ENCODE peak calls at places on chromosomes 5 and 9, in seven cellular contexts. X, J, L, G, D, A and O are unnamed samples.

GRCh38 chr5:96565843-96566242 is 96.3 kb upstream of the CAST start:
- DNase-seq in X (no peak), D (peak; percentile 33), J (no peak), L (no peak), G (no peak), A (no peak), O (no peak)

GRCh38 chr9:32378993-32379729 is 5.3 kb upstream of the ACO1 start:
- DNase-seq in D (peak; percentile 69), G (peak; percentile 44), L (no peak), J (peak; percentile 67), A (peak; percentile 85), X (peak; percentile 36), O (peak; percentile 86)

GRCh38 chr5:118653926-118654325 is 334.4 kb downstream of the DTWD2 start:
- DNase-seq in J (no peak), A (no peak), X (no peak), L (no peak), D (no peak), G (no peak), O (no peak)

GRCh38 chr5:58999804-59000595 is 417.1 kb downstream of the RAB3C start:
- DNase-seq in D (peak; percentile 8), L (peak; percentile 61), G (no peak), A (no peak), J (peak; percentile 6), X (peak; percentile 26), O (no peak)

GRCh38 chr5:122030251-122030650 is 47.8 kb downstream of the LOX start:
- DNase-seq in X (no peak), J (no peak), G (no peak), L (no peak), D (no peak), A (peak; percentile 27), O (no peak)

GRCh38 chr9:34717996-34718614 is 8.2 kb upstream of the CCL21 start:
- DNase-seq in D (no peak), G (no peak), X (no peak), J (no peak), A (no peak), L (no peak), O (no peak)

GRCh38 chr5:68405026-68405684 is 189.6 kb downstream of the PIK3R1 start:
- DNase-seq in L (no peak), J (no peak), A (no peak), G (no peak), D (no peak), X (peak; percentile 68), O (no peak)

GRCh38 chr5:169706758-169707450 is 69.8 kb downstream of the DOCK2 start:
- DNase-seq in J (no peak), L (no peak), X (no peak), A (no peak), G (no peak), D (no peak), O (no peak)

GRCh38 chr9:133127340-133127981 is 6.4 kb upstream of the RALGDS start:
- DNase-seq in G (no peak), A (no peak), L (no peak), J (peak; percentile 50), X (no peak), D (no peak), O (no peak)

GRCh38 chr5:11527994-11528393 is 376.3 kb downstream of the CTNND2 start:
- DNase-seq in A (no peak), X (no peak), D (no peak), L (no peak), G (no peak), J (no peak), O (no peak)

GRCh38 chr5:154653764-154654483 is 101.3 kb upstream of the LARP1 start:
- DNase-seq in A (no peak), J (no peak), G (no peak), D (peak; percentile 80), X (peak; percentile 99), L (no peak), O (no peak)

GRCh38 chr5:142860291-142860690 is 90.1 kb downstream of the ARHGAP26 start:
- DNase-seq in D (no peak), G (no peak), L (no peak), A (no peak), J (no peak), X (no peak), O (no peak)

GRCh38 chr5:176394881-176395675 is 6.5 kb downstream of the HIGD2A start:
- DNase-seq in J (no peak), L (no peak), D (no peak), X (no peak), A (no peak), G (no peak), O (no peak)

GRCh38 chr5:170769898-170770416 is 13.6 kb upstream of the GABRP start:
- DNase-seq in G (no peak), X (peak; percentile 16), L (no peak), A (no peak), J (no peak), D (no peak), O (no peak)

GRCh38 chr5:107674655-107675054 is 3.9 kb upstream of the EFNA5 start:
- DNase-seq in G (no peak), L (no peak), X (no peak), J (no peak), D (no peak), A (no peak), O (no peak)

GRCh38 chr9:79745752-79746336 is 174.1 kb downstream of the TLE4 start:
- DNase-seq in J (no peak), A (no peak), G (no peak), X (no peak), L (no peak), D (no peak), O (no peak)

GRCh38 chr9:132579427-132579798 is 3.0 kb upstream of the BARHL1 start:
- DNase-seq in G (no peak), A (no peak), J (no peak), D (no peak), X (no peak), L (no peak), O (no peak)

GRCh38 chr5:127934791-127935256 is 148.7 kb upstream of the SLC12A2 start:
- DNase-seq in A (peak; percentile 97), G (no peak), J (peak; percentile 94), X (no peak), D (no peak), L (no peak), O (no peak)

GRCh38 chr9:18542837-18543405 is 69.0 kb downstream of the ADAMTSL1 start:
- DNase-seq in D (peak; percentile 19), J (no peak), G (no peak), A (no peak), X (no peak), L (no peak), O (no peak)

GRCh38 chr9:18539203-18539602 is 65.2 kb downstream of the ADAMTSL1 start:
- DNase-seq in D (no peak), G (no peak), X (no peak), A (peak; percentile 6), L (no peak), J (no peak), O (no peak)

GRCh38 chr9:18548456-18548855 is 74.5 kb downstream of the ADAMTSL1 start:
- DNase-seq in X (no peak), A (no peak), L (no peak), D (no peak), G (no peak), J (no peak), O (no peak)

GRCh38 chr9:18544456-18544855 is 70.5 kb downstream of the ADAMTSL1 start:
- DNase-seq in A (no peak), D (no peak), G (no peak), L (no peak), X (no peak), J (no peak), O (no peak)

DNA sequence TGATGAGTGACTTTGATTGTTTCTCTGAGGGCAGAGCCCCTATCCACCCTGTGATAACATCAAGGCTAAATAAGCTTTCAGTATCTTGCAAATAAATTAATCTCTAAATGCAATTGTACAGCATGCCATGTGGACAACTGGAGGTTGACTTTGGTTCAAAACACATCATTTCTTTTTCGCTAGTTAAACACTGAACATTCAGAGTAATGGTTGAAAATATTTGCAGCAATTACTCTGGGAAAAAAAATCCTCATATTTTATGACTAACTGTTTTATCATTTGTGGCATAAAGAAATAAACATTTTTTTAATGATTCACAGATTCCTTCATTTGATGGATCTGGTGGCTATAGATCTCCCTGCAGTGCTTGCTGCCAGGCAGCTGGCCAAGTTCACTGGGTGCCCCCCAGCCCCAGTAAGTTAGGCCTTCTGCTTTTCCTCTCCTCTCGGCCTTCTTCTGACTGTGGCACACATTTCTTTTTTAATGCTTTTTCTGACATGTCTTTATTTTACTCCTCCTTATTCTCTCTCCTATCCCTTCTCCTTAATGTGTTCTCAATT is 69.5 kb downstream of the ADAMTSL1 start:
- DNase-seq in X (no peak), A (no peak), D (peak; percentile 49), L (no peak), J (no peak), G (no peak), O (no peak)
- TF ChIP-seq JUND in X (no peak), A (no peak), D (peak; percentile 97), L (no peak), J (no peak), G (no peak), O (no peak)

DNA sequence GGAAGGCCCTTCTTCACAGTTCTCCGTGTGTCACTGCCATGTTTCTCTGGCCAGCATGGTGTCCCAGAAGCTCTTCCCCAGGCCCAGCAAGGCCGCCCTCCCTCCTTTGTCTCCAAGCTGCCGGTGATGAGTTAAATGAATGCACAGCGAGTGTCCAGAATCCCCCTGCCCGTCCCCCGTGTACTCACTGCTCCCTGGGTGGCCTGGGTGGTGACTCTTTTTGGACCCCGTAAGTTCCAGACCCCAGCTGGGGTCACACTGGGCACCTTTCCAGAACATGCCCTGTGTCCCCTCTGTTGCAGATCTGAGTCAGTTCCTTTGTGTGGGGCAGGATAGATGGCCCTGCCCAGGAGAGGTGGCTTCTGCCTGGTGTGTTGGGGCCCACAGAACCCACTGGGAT is 95.0 kb downstream of the MRPL36 start:
- DNase-seq in G (no peak), A (no peak), L (peak; percentile 22), D (no peak), J (no peak), X (no peak), O (no peak)
- TF ChIP-seq JUND in G (no peak), A (no peak), L (no peak), D (no peak), J (no peak), X (no peak), O (no peak)

GRCh38 chr5:172898513-172899369 is 60.5 kb upstream of the RPL26L1 start:
- DNase-seq in X (no peak), L (no peak), D (no peak), G (no peak), A (no peak), J (no peak), O (no peak)

GRCh38 chr5:172902497-172903472 is 56.4 kb upstream of the RPL26L1 start:
- DNase-seq in G (no peak), J (peak; percentile 8), D (peak; percentile 72), A (peak; percentile 90), X (peak; percentile 86), L (peak; percentile 62), O (peak; percentile 55)

GRCh38 chr5:172899436-172899835 is 59.8 kb upstream of the RPL26L1 start:
- DNase-seq in X (no peak), J (no peak), L (no peak), A (no peak), G (no peak), D (no peak), O (no peak)

GRCh38 chr5:172901788-172902496 is 57.3 kb upstream of the RPL26L1 start:
- DNase-seq in G (no peak), X (peak; percentile 33), J (no peak), A (no peak), L (no peak), D (no peak), O (no peak)

GRCh38 chr5:172901012-172901780 is 58.0 kb upstream of the RPL26L1 start:
- DNase-seq in G (no peak), X (peak; percentile 90), L (no peak), A (peak; percentile 22), D (no peak), J (no peak), O (no peak)
- TF ChIP-seq JUND in G (no peak), X (peak; percentile 97), L (no peak), A (no peak), D (peak; percentile 24), J (no peak), O (no peak)

GRCh38 chr9:18569941-18570630 is 96.1 kb downstream of the ADAMTSL1 start:
- DNase-seq in G (no peak), L (no peak), D (no peak), X (no peak), A (no peak), J (no peak), O (no peak)
- TF ChIP-seq JUND in G (no peak), L (no peak), D (peak; percentile 18), X (no peak), A (no peak), J (no peak), O (no peak)